ENCODE peak calls at places on chromosomes 4 and X, in five cellular contexts. V is T1000, K is HEK293T, L is cortex of kidney, Q is A172. O is an unnamed sample.

GRCh38 chr4:2220016-2220620 is 21.8 kb downstream of the HAUS3 start:
- DNase-seq in V (peak), K (peak), L (no peak), Q (peak), O (peak)

GRCh38 chr4:148444296-148445070 is 2.3 kb upstream of the NR3C2 start:
- DNase-seq in V (no peak), K (peak), L (no peak), Q (no peak), O (no peak)

GRCh38 chr4:1601852-1602525 is 82.1 kb downstream of the FAM53A start:
- DNase-seq in V (no peak), K (no peak), L (no peak), Q (no peak), O (no peak)

GRCh38 chrX:117511379-117511778 is 605.2 kb downstream of the KLHL13 start:
- DNase-seq in V (no peak), K (no peak), L (no peak), Q (no peak), O (no peak)

GRCh38 chr4:95546866-95547707 is 1.7 kb downstream of the UNC5C start:
- DNase-seq in V (no peak), K (no peak), L (no peak), Q (peak), O (no peak)

GRCh38 chrX:15336023-15336413 is 695 bp upstream of the PIGA start:
- DNase-seq in V (no peak), K (no peak), L (no peak), Q (peak), O (no peak)

GRCh38 chr4:64158648-64159326 is 250.5 kb downstream of the TECRL start:
- DNase-seq in V (peak), K (peak), L (no peak), Q (peak), O (peak)

GRCh38 chrX:132940727-132941162 is 17.7 kb downstream of the HS6ST2 start:
- DNase-seq in V (no peak), K (peak), L (no peak), Q (no peak), O (no peak)

GRCh38 chr4:139015948-139016451 is 419 bp downstream of the NOCT start:
- DNase-seq in V (no peak), K (no peak), L (no peak), Q (no peak), O (no peak)

GRCh38 chr4:6452116-6452896 is 20.1 kb downstream of the PPP2R2C start:
- DNase-seq in V (no peak), K (no peak), L (no peak), Q (no peak), O (no peak)

GRCh38 chr4:118849867-118850812 is 14.2 kb upstream of the SEC24D start:
- DNase-seq in V (no peak), K (no peak), L (no peak), Q (peak), O (no peak)

GRCh38 chr4:39970559-39971270 is 7.0 kb downstream of the PDS5A start:
- DNase-seq in V (no peak), K (no peak), L (no peak), Q (peak), O (no peak)

GRCh38 chr4:10077492-10078335 is 38.9 kb downstream of the WDR1 start:
- DNase-seq in V (no peak), K (no peak), L (no peak), Q (peak), O (no peak)

GRCh38 chr4:168811793-168812651 is 198.0 kb downstream of the CBR4 start:
- DNase-seq in V (no peak), K (no peak), L (no peak), Q (no peak), O (no peak)

GRCh38 chr4:42953316-42953715 is 60.8 kb downstream of the GRXCR1 start:
- DNase-seq in V (no peak), K (no peak), L (no peak), Q (no peak), O (no peak)

GRCh38 chr4:105996845-105997244 is 101.6 kb downstream of the NPNT start:
- DNase-seq in V (no peak), K (no peak), L (no peak), Q (no peak), O (no peak)

GRCh38 chr4:37001688-37002436 is 242.7 kb upstream of the NWD2 start:
- DNase-seq in V (no peak), K (no peak), L (no peak), Q (peak), O (no peak)

GRCh38 chr4:108130955-108131354 is 37.8 kb downstream of the LEF1 start:
- DNase-seq in V (no peak), K (no peak), L (no peak), Q (no peak), O (no peak)

GRCh38 chrX:114611018-114611619 is 27.2 kb downstream of the HTR2C start:
- DNase-seq in V (no peak), K (peak), L (no peak), Q (peak), O (no peak)

GRCh38 chrX:125132274-125132673 is 187.4 kb upstream of the TEX13C start:
- DNase-seq in V (no peak), K (peak), L (no peak), Q (no peak), O (no peak)

GRCh38 chr4:144611850-144612249 is 34.1 kb upstream of the HHIP start:
- DNase-seq in V (no peak), K (peak), L (no peak), Q (peak), O (no peak)

GRCh38 chr4:88765729-88766128 is 68.1 kb upstream of the NAP1L5 start:
- DNase-seq in V (peak), K (no peak), L (no peak), Q (peak), O (peak)

GRCh38 chr4:103076777-103077347 is 301 bp upstream of the SLC9B2 start:
- DNase-seq in V (no peak), K (no peak), L (no peak), Q (peak), O (no peak)

GRCh38 chr4:8694651-8695151 is 102.1 kb downstream of the CPZ start:
- DNase-seq in V (no peak), K (no peak), L (no peak), Q (no peak), O (no peak)

GRCh38 chr4:8540072-8540471 is 40.1 kb upstream of the GPR78 start:
- DNase-seq in V (no peak), K (no peak), L (no peak), Q (no peak), O (no peak)

GRCh38 chr4:55321707-55322264 is 24.3 kb upstream of the SRD5A3 start:
- DNase-seq in V (no peak), K (peak), L (no peak), Q (peak), O (peak)

GRCh38 chr4:48639816-48640215 is 140.3 kb downstream of the FRYL start:
- DNase-seq in V (no peak), K (no peak), L (no peak), Q (no peak), O (no peak)

GRCh38 chr4:149164282-149164681 is 651.4 kb downstream of the IQCM start:
- DNase-seq in V (no peak), K (no peak), L (no peak), Q (peak), O (peak)